ENCODE peak calls at places on chromosomes 2 and 18, in ten cellular contexts. X is choroid plexus epithelial cell; Y is naive thymus-derived CD4-positive, alpha-beta T cell; V is HT-29; S is stimulated activated CD4-positive, alpha-beta T cell treated with anti-CD3 and anti-CD28 coated beads, Interleukin-1b, Interleukin-23, amount 100 ng/mL, for 24 hours; F is DMS153; G is GM04504; E is activated T-cell treated with anti-CD3 and anti-CD28 coated beads, Interleukin-2, amount 50 U/mL, for 4 hours; K is sciatic nerve; A is ACHN. J is an unnamed sample.

GRCh38 chr2:145258903-145259579 is 739.1 kb upstream of the ZEB2 start:
- DNase-seq in V (no peak), F (no peak), S (no peak), G (no peak), K (no peak), X (peak; percentile 37), Y (peak; percentile 32), A (no peak), E (no peak), J (no peak)

GRCh38 chr2:25825238-25825637 is 53.0 kb downstream of the ASXL2 start:
- DNase-seq in Y (peak; percentile 58), K (no peak), G (no peak), X (no peak), F (no peak), S (no peak), E (peak; percentile 39), A (no peak), V (no peak), J (no peak)

GRCh38 chr2:10978112-10978670 is 66.5 kb downstream of the KCNF1 start:
- DNase-seq in E (no peak), Y (no peak), X (no peak), A (no peak), G (no peak), V (no peak), F (no peak), S (no peak), K (peak; percentile 50), J (no peak)

GRCh38 chr2:202444000-202444399 is 67.9 kb downstream of the BMPR2 start:
- DNase-seq in A (no peak), S (no peak), G (no peak), X (no peak), E (no peak), K (no peak), Y (no peak), F (no peak), V (no peak), J (no peak)

GRCh38 chr2:122927217-122927616 is 1097.9 kb upstream of the CNTNAP5 start:
- DNase-seq in V (no peak), X (peak; percentile 1), E (no peak), Y (no peak), S (no peak), G (no peak), A (no peak), K (no peak), F (no peak), J (no peak)

GRCh38 chr2:179354739-179355537 is 90.3 kb upstream of the SESTD1 start:
- DNase-seq in F (no peak), Y (no peak), S (no peak), X (peak; percentile 55), V (peak; percentile 30), A (peak; percentile 24), E (no peak), K (no peak), G (no peak), J (no peak)

GRCh38 chr18:79571221-79572092 is 108.1 kb upstream of the CTDP1 start:
- DNase-seq in V (no peak), S (no peak), X (no peak), A (no peak), E (no peak), F (no peak), K (peak; percentile 59), Y (no peak), G (no peak), J (no peak)

GRCh38 chr2:201831469-201831868 is 25.1 kb downstream of the CDK15 start:
- DNase-seq in X (peak; percentile 72), K (no peak), S (no peak), G (peak; percentile 36), V (no peak), E (no peak), Y (no peak), F (no peak), A (no peak), J (no peak)

GRCh38 chr2:189608799-189609422 is 28.3 kb upstream of the SLC40A1 start:
- DNase-seq in Y (no peak), G (no peak), A (no peak), K (no peak), S (no peak), V (no peak), F (no peak), E (no peak), X (peak; percentile 56), J (no peak)

GRCh38 chr2:11009866-11010265 is 98.1 kb downstream of the KCNF1 start:
- DNase-seq in A (no peak), E (no peak), F (no peak), Y (no peak), K (no peak), X (no peak), V (no peak), G (no peak), S (no peak), J (no peak)

GRCh38 chr2:223469270-223470057 is 132.7 kb downstream of the SCG2 start:
- DNase-seq in K (no peak), S (no peak), A (peak; percentile 42), G (peak; percentile 77), E (no peak), F (peak; percentile 26), Y (no peak), V (no peak), X (peak; percentile 98), J (no peak)